ENCODE peak calls at places on chromosome 12, in ten cellular contexts. One of them, this sample, is unnamed.
A peak's percentile ranks its signal among the peaks of the same experiment; 100 is the strongest.

GRCh38 chr12:122067966-122068365 is 10.6 kb upstream of the MLXIP start:
- DNase-seq in heart left ventricle: no peak
- DNase-seq in body of pancreas: no peak
- DNase-seq in ovary: peak; percentile 77
- DNase-seq in adrenal gland: peak; percentile 67
- DNase-seq in IMR-90: peak; percentile 89
- DNase-seq in HCT116: no peak
- DNase-seq in endothelial cell of umbilical vein: peak; percentile 76
- DNase-seq in testis: peak; percentile 81
- DNase-seq in tibial nerve: peak; percentile 46
- DNase-seq in this sample: peak; percentile 58

GRCh38 chr12:21551811-21552469 is 25.8 kb downstream of the SPX start:
- DNase-seq in heart left ventricle: no peak
- DNase-seq in body of pancreas: no peak
- DNase-seq in ovary: no peak
- DNase-seq in adrenal gland: no peak
- DNase-seq in IMR-90: no peak
- DNase-seq in HCT116: no peak
- DNase-seq in endothelial cell of umbilical vein: peak; percentile 8
- DNase-seq in testis: no peak
- DNase-seq in tibial nerve: no peak
- DNase-seq in this sample: no peak

GRCh38 chr12:104342147-104342546 is 38.6 kb downstream of the EID3 start:
- DNase-seq in heart left ventricle: no peak
- DNase-seq in body of pancreas: no peak
- DNase-seq in ovary: no peak
- DNase-seq in adrenal gland: no peak
- DNase-seq in IMR-90: no peak
- DNase-seq in HCT116: no peak
- DNase-seq in endothelial cell of umbilical vein: no peak
- DNase-seq in testis: no peak
- DNase-seq in tibial nerve: no peak
- DNase-seq in this sample: no peak

GRCh38 chr12:109764776-109765492 is 51.3 kb downstream of the FAM222A start:
- DNase-seq in heart left ventricle: no peak
- DNase-seq in body of pancreas: no peak
- DNase-seq in ovary: peak; percentile 23
- DNase-seq in adrenal gland: peak; percentile 14
- DNase-seq in IMR-90: no peak
- DNase-seq in HCT116: no peak
- DNase-seq in endothelial cell of umbilical vein: no peak
- DNase-seq in testis: no peak
- DNase-seq in tibial nerve: no peak
- DNase-seq in this sample: peak; percentile 24

GRCh38 chr12:57166971-57167371 is 19.6 kb upstream of the LRP1-AS start:
- DNase-seq in heart left ventricle: no peak
- DNase-seq in body of pancreas: no peak
- DNase-seq in ovary: no peak
- DNase-seq in adrenal gland: peak; percentile 33
- DNase-seq in IMR-90: peak; percentile 90
- DNase-seq in HCT116: no peak
- DNase-seq in endothelial cell of umbilical vein: peak; percentile 17
- DNase-seq in testis: no peak
- DNase-seq in tibial nerve: no peak
- DNase-seq in this sample: no peak

GRCh38 chr12:1840561-1840960 is 20.2 kb downstream of the LRTM2 start:
- DNase-seq in heart left ventricle: no peak
- DNase-seq in body of pancreas: no peak
- DNase-seq in ovary: peak; percentile 7
- DNase-seq in adrenal gland: no peak
- DNase-seq in IMR-90: no peak
- DNase-seq in HCT116: no peak
- DNase-seq in endothelial cell of umbilical vein: no peak
- DNase-seq in testis: no peak
- DNase-seq in tibial nerve: no peak
- DNase-seq in this sample: no peak

GRCh38 chr12:94150483-94151225 is 2.3 kb downstream of the PLXNC1 start:
- DNase-seq in heart left ventricle: no peak
- DNase-seq in body of pancreas: no peak
- DNase-seq in ovary: peak; percentile 70
- DNase-seq in adrenal gland: no peak
- DNase-seq in IMR-90: no peak
- DNase-seq in HCT116: no peak
- DNase-seq in endothelial cell of umbilical vein: no peak
- DNase-seq in testis: peak; percentile 63
- DNase-seq in tibial nerve: no peak
- DNase-seq in this sample: peak; percentile 31

GRCh38 chr12:7645395-7646177 is 20.1 kb downstream of the APOBEC1 start:
- DNase-seq in heart left ventricle: no peak
- DNase-seq in body of pancreas: peak; percentile 41
- DNase-seq in ovary: no peak
- DNase-seq in adrenal gland: peak; percentile 22
- DNase-seq in IMR-90: peak; percentile 31
- DNase-seq in HCT116: peak; percentile 24
- DNase-seq in endothelial cell of umbilical vein: peak; percentile 34
- DNase-seq in testis: peak; percentile 67
- DNase-seq in tibial nerve: no peak
- DNase-seq in this sample: no peak

GRCh38 chr12:77190022-77190421 is 124.7 kb upstream of the E2F7 start:
- DNase-seq in heart left ventricle: no peak
- DNase-seq in body of pancreas: no peak
- DNase-seq in ovary: no peak
- DNase-seq in adrenal gland: no peak
- DNase-seq in IMR-90: peak; percentile 89
- DNase-seq in HCT116: no peak
- DNase-seq in endothelial cell of umbilical vein: no peak
- DNase-seq in testis: no peak
- DNase-seq in tibial nerve: no peak
- DNase-seq in this sample: no peak

GRCh38 chr12:82438356-82438755 is 80.0 kb downstream of the METTL25 start:
- DNase-seq in heart left ventricle: no peak
- DNase-seq in body of pancreas: no peak
- DNase-seq in ovary: no peak
- DNase-seq in adrenal gland: no peak
- DNase-seq in IMR-90: no peak
- DNase-seq in HCT116: no peak
- DNase-seq in endothelial cell of umbilical vein: no peak
- DNase-seq in testis: no peak
- DNase-seq in tibial nerve: no peak
- DNase-seq in this sample: no peak

GRCh38 chr12:116601933-116602809 is 43.0 kb downstream of the MAP1LC3B2 start:
- DNase-seq in heart left ventricle: no peak
- DNase-seq in body of pancreas: no peak
- DNase-seq in ovary: no peak
- DNase-seq in adrenal gland: no peak
- DNase-seq in IMR-90: no peak
- DNase-seq in HCT116: no peak
- DNase-seq in endothelial cell of umbilical vein: no peak
- DNase-seq in testis: no peak
- DNase-seq in tibial nerve: no peak
- DNase-seq in this sample: no peak

GRCh38 chr12:8038659-8039114 is 6.2 kb downstream of the FOXJ2 start:
- DNase-seq in heart left ventricle: peak; percentile 87
- DNase-seq in body of pancreas: peak; percentile 85
- DNase-seq in ovary: peak; percentile 49
- DNase-seq in adrenal gland: peak; percentile 90
- DNase-seq in IMR-90: peak; percentile 72
- DNase-seq in HCT116: no peak
- DNase-seq in endothelial cell of umbilical vein: peak; percentile 32
- DNase-seq in testis: peak; percentile 85
- DNase-seq in tibial nerve: no peak
- DNase-seq in this sample: peak; percentile 84

GRCh38 chr12:94553130-94553519 is 93.5 kb upstream of the CEP83 start:
- DNase-seq in heart left ventricle: no peak
- DNase-seq in body of pancreas: no peak
- DNase-seq in ovary: peak; percentile 73
- DNase-seq in adrenal gland: peak; percentile 47
- DNase-seq in IMR-90: peak; percentile 43
- DNase-seq in HCT116: peak; percentile 51
- DNase-seq in endothelial cell of umbilical vein: peak; percentile 57
- DNase-seq in testis: no peak
- DNase-seq in tibial nerve: no peak
- DNase-seq in this sample: no peak

GRCh38 chr12:59452746-59453145 is 143.1 kb upstream of the SLC16A7 start:
- DNase-seq in heart left ventricle: no peak
- DNase-seq in body of pancreas: no peak
- DNase-seq in ovary: no peak
- DNase-seq in adrenal gland: no peak
- DNase-seq in IMR-90: peak; percentile 26
- DNase-seq in HCT116: no peak
- DNase-seq in endothelial cell of umbilical vein: no peak
- DNase-seq in testis: no peak
- DNase-seq in tibial nerve: no peak
- DNase-seq in this sample: no peak

GRCh38 chr12:124295431-124296058 is 652 bp downstream of the RFLNA start:
- DNase-seq in heart left ventricle: no peak
- DNase-seq in body of pancreas: no peak
- DNase-seq in ovary: no peak
- DNase-seq in adrenal gland: no peak
- DNase-seq in IMR-90: no peak
- DNase-seq in HCT116: no peak
- DNase-seq in endothelial cell of umbilical vein: no peak
- DNase-seq in testis: no peak
- DNase-seq in tibial nerve: no peak
- DNase-seq in this sample: no peak

DNA sequence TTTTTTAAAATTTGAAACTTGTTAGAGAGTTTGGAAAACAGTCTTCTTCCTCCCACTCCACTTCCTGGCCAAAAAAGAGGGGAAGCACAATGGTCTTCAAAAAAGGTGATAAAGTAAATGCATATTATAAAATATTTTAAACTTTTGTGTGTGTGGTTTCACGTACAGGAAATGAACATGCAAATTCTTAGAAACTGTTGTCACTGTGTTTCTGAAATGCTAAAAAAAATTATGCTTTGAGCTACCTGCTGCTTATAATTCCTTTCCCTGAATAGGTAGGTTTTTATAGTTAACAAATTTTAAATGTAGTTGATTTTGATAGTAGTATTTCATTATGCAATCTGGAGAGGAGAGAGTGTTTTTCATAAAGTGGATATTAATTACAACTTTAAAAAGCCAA is 3.0 kb downstream of the FGFR1OP2 start:
- DNase-seq in heart left ventricle: no peak
- DNase-seq in body of pancreas: no peak
- DNase-seq in ovary: no peak
- DNase-seq in adrenal gland: no peak
- DNase-seq in IMR-90: no peak
- DNase-seq in HCT116: no peak
- DNase-seq in endothelial cell of umbilical vein: no peak
- DNase-seq in testis: no peak
- DNase-seq in tibial nerve: no peak
- DNase-seq in this sample: no peak
- H3K27ac ChIP-seq in heart left ventricle: no peak overlapping the region
- H3K27ac ChIP-seq in body of pancreas: no peak overlapping the region
- H3K27ac ChIP-seq in ovary: no peak overlapping the region
- H3K27ac ChIP-seq in adrenal gland: peak overlapping the region; percentile 51
- H3K27ac ChIP-seq in IMR-90: no peak overlapping the region
- H3K27ac ChIP-seq in HCT116: no peak overlapping the region
- H3K27ac ChIP-seq in endothelial cell of umbilical vein: peak overlapping the region; percentile 38
- H3K27ac ChIP-seq in testis: peak overlapping the region; percentile 8
- H3K27ac ChIP-seq in tibial nerve: peak overlapping the region; percentile 98
- H3K27ac ChIP-seq in this sample: no peak overlapping the region

DNA sequence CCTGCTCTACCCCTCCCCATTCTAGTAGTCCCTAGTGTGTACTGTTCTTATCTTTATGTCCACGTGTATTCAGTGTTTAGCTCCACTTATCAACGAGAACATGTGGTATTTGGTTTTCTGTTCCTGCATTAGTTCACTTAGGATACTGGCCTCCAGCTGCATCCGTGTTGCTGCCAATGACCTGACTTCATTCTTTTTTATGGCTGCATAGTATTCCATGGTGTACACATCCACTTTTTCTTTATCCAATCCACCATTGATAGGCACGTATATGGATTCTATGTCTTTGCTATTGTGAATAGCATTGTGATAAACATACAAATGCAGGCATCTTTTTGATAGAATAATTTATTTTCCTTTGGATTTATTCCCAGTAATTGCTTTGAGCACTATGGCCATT is 327.7 kb downstream of the DUSP6 start:
- DNase-seq in heart left ventricle: no peak
- DNase-seq in body of pancreas: no peak
- DNase-seq in ovary: no peak
- DNase-seq in adrenal gland: no peak
- DNase-seq in IMR-90: no peak
- DNase-seq in HCT116: no peak
- DNase-seq in endothelial cell of umbilical vein: no peak
- DNase-seq in testis: no peak
- DNase-seq in tibial nerve: no peak
- DNase-seq in this sample: no peak
- TF ChIP-seq POLR2A in heart left ventricle: no peak
- TF ChIP-seq POLR2A in body of pancreas: no peak
- TF ChIP-seq POLR2A in ovary: no peak
- TF ChIP-seq POLR2A in adrenal gland: no peak
- TF ChIP-seq POLR2A in IMR-90: no peak
- TF ChIP-seq POLR2A in HCT116: no peak
- TF ChIP-seq POLR2A in endothelial cell of umbilical vein: no peak
- TF ChIP-seq POLR2A in testis: no peak
- TF ChIP-seq POLR2A in tibial nerve: no peak
- TF ChIP-seq POLR2A in this sample: no peak

DNA sequence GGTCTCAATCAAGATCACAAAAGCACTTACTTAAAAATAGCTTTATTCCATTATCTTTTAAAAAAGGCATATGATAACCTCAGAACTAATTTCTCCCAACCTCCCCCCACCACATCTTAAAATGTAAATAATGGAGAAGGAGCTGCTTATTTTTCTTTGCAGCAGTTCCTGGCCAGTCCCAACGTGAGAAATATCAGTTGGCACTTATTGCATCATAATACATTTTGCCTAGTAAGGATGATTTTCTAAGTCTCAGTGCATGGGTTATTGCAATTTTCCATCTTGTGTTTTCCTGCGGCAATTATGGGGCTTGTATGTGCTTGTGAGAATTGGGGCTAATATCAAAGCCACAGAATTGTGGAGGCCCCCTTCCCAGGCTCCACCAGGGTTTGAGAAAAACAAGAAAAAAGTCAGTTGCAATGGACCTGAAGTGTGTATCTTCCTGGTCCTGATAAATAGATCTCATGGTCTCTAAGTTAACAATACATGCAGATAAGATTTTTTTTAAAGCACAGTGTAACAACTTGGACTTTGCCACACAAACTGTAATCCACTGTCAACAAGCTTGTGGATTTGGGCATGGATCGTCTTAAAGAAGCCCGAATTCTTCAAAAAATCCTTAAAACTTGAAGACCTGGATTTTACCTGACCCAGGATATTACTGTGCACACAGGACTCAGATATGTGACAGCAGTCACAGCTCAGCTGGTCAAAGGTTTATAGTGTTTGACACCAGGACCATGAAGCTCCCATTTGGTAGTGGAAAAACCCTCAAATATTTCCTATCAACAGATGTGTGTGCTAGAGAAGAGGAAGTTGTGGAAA is 2.8 kb upstream of the WSB2 start:
- DNase-seq in heart left ventricle: no peak
- DNase-seq in body of pancreas: peak; percentile 24
- DNase-seq in ovary: no peak
- DNase-seq in adrenal gland: no peak
- DNase-seq in IMR-90: peak; percentile 52
- DNase-seq in HCT116: no peak
- DNase-seq in endothelial cell of umbilical vein: peak; percentile 4
- DNase-seq in testis: no peak
- DNase-seq in tibial nerve: no peak
- DNase-seq in this sample: no peak
- H3K27ac ChIP-seq in heart left ventricle: no peak overlapping the region
- H3K27ac ChIP-seq in body of pancreas: peak overlapping the region; percentile 95
- H3K27ac ChIP-seq in ovary: no peak overlapping the region
- H3K27ac ChIP-seq in adrenal gland: peak overlapping the region; percentile 97
- H3K27ac ChIP-seq in IMR-90: no peak overlapping the region
- H3K27ac ChIP-seq in HCT116: no peak overlapping the region
- H3K27ac ChIP-seq in endothelial cell of umbilical vein: no peak overlapping the region
- H3K27ac ChIP-seq in testis: peak overlapping the region; percentile 15
- H3K27ac ChIP-seq in tibial nerve: no peak overlapping the region
- H3K27ac ChIP-seq in this sample: peak overlapping the region; percentile 98

GRCh38 chr12:76031414-76032042 is at the start of gene PHLDA1:
- DNase-seq in heart left ventricle: peak; percentile 97
- DNase-seq in body of pancreas: peak; percentile 95
- DNase-seq in ovary: peak; percentile 96
- DNase-seq in adrenal gland: peak; percentile 97
- DNase-seq in IMR-90: peak; percentile 97
- DNase-seq in HCT116: peak; percentile 77
- DNase-seq in endothelial cell of umbilical vein: peak; percentile 96
- DNase-seq in testis: peak; percentile 93
- DNase-seq in tibial nerve: peak; percentile 83
- DNase-seq in this sample: peak; percentile 94
- TF ChIP-seq POLR2A in heart left ventricle: no peak
- TF ChIP-seq POLR2A in body of pancreas: peak; percentile 84
- TF ChIP-seq POLR2A in ovary: peak; percentile 80
- TF ChIP-seq POLR2A in adrenal gland: peak; percentile 94
- TF ChIP-seq POLR2A in IMR-90: peak; percentile 100
- TF ChIP-seq POLR2A in HCT116: peak; percentile 67
- TF ChIP-seq POLR2A in endothelial cell of umbilical vein: peak; percentile 98
- TF ChIP-seq POLR2A in testis: peak; percentile 31
- TF ChIP-seq POLR2A in tibial nerve: peak; percentile 90
- TF ChIP-seq POLR2A in this sample: no peak

This sample was measured in stomach.